ENCODE peak calls at places on chromosomes 1 and 21, in four cellular contexts. B is WTC11, D is K562, E is H1. K is an unnamed sample.

GRCh38 chr1:160911441-160911840 is 26.5 kb upstream of the ITLN1 start:
- DNase-seq in B (no peak), D (peak), E (no peak), K (no peak)

GRCh38 chr1:31624354-31625179 is 7.1 kb downstream of the HCRTR1 start:
- DNase-seq in B (no peak), D (no peak), E (no peak), K (no peak)

GRCh38 chr1:56135864-56136147 is 443.6 kb downstream of the PLPP3 start:
- DNase-seq in B (no peak), D (no peak), E (no peak), K (no peak)

GRCh38 chr1:209577346-209577745 is 6.2 kb upstream of the CAMK1G start:
- DNase-seq in B (no peak), D (no peak), E (no peak), K (no peak)

GRCh38 chr1:8315573-8316475 is 2.1 kb upstream of the SLC45A1 start:
- DNase-seq in B (peak), D (no peak), E (peak), K (peak)

GRCh38 chr1:56376188-56376984 is 203.0 kb downstream of the PLPP3 start:
- DNase-seq in B (peak), D (no peak), E (peak), K (peak)

GRCh38 chr1:191752342-191752741 is 405.9 kb upstream of the RGS18 start:
- DNase-seq in B (no peak), D (no peak), E (no peak), K (no peak)

GRCh38 chr1:54813479-54814147 is 12.5 kb upstream of the TTC22 start:
- DNase-seq in B (no peak), D (no peak), E (peak), K (no peak)

GRCh38 chr1:153509729-153510354 is 25.9 kb downstream of the S100A6 start:
- DNase-seq in B (peak), D (peak), E (no peak), K (peak)

GRCh38 chr1:160672118-160672517 is 25.3 kb upstream of the SLAMF1 start:
- DNase-seq in B (no peak), D (no peak), E (no peak), K (no peak)

GRCh38 chr1:199590708-199591107 is 436.8 kb upstream of the NR5A2 start:
- DNase-seq in B (no peak), D (no peak), E (no peak), K (no peak)

GRCh38 chr1:117712598-117712997 is 106.8 kb downstream of the TENT5C start:
- DNase-seq in B (no peak), D (no peak), E (no peak), K (no peak)

GRCh38 chr1:107153033-107153432 is 12.2 kb downstream of the NTNG1 start:
- DNase-seq in B (no peak), D (no peak), E (no peak), K (no peak)

GRCh38 chr1:198892065-198892464 is 253.2 kb downstream of the PTPRC start:
- DNase-seq in B (no peak), D (no peak), E (no peak), K (peak)

GRCh38 chr1:77538956-77539509 is 143.4 kb downstream of the ZZZ3 start:
- DNase-seq in B (no peak), D (no peak), E (no peak), K (no peak)

GRCh38 chr1:43617011-43617410 is 32.9 kb upstream of the KDM4A start:
- DNase-seq in B (no peak), D (no peak), E (no peak), K (no peak)

GRCh38 chr1:16391408-16391807 is 24.4 kb downstream of the SZRD1 start:
- DNase-seq in B (no peak), D (no peak), E (no peak), K (no peak)

GRCh38 chr1:30928171-30928570 is 19.6 kb upstream of the SDC3 start:
- DNase-seq in B (no peak), D (no peak), E (no peak), K (no peak)

GRCh38 chr21:19120591-19120990 is 717.0 kb upstream of the TMPRSS15 start:
- DNase-seq in B (peak), D (no peak), E (peak), K (no peak)

GRCh38 chr1:90122679-90123340 is 127.9 kb downstream of the ZNF326 start:
- DNase-seq in B (no peak), D (no peak), E (no peak), K (no peak)

GRCh38 chr1:37851271-37851670 is 8.1 kb downstream of the MTF1 start:
- DNase-seq in B (no peak), D (no peak), E (no peak), K (no peak)

GRCh38 chr1:60809204-60809985 is 273.0 kb upstream of the NFIA start:
- DNase-seq in B (no peak), D (no peak), E (no peak), K (no peak)

DNA sequence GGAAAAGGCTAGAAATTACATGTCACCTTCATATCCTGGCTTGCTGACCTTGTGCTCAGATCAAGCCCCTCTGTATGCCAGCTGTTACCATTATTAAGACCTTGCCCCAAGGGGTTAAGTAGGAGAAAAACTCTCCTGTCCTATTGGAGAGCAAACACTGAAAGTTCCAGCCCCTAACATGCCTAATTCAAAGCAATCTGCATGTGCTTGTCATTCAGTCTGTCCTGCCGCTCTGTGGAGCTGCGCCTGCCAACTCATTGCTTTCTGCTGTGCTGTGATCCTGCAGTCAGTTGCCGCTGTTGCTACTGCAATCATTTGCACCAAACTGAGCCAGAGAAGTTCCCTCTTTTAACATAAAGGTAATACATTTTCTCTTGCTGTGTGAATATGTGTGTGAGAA is 113.4 kb downstream of the DISP1 start:
- DNase-seq in B (peak), D (no peak), E (peak), K (peak)
- TF ChIP-seq TEAD4 in B (no peak), D (no peak), E (no peak), K (no peak)

DNA sequence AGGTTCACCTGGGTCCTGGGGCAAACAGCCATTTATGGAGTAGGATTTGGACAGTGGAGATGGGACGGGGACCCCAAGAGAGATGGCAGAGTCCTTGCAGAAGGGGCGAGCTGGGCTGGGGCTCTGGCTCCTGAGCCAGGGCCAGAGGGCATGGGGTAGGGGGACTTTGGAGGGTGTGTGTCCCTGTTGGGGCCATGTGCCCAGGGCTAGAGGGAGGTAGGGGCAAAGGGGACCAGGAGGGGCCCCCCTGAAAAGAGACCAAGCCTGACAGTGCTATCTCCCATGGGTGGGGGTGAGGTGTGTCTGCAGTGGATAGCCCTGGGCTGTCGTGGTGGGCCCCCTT is 92.3 kb downstream of the TRIM11 start:
- DNase-seq in B (no peak), D (no peak), E (no peak), K (no peak)
- TF ChIP-seq TEAD4 in B (no peak), D (no peak), E (no peak), K (no peak)

GRCh38 chr1:63813829-63814277 is 40.0 kb downstream of the ROR1 start:
- DNase-seq in B (no peak), D (no peak), E (no peak), K (no peak)
- TF ChIP-seq TEAD4 in B (no peak), D (no peak), E (no peak), K (no peak)

DNA sequence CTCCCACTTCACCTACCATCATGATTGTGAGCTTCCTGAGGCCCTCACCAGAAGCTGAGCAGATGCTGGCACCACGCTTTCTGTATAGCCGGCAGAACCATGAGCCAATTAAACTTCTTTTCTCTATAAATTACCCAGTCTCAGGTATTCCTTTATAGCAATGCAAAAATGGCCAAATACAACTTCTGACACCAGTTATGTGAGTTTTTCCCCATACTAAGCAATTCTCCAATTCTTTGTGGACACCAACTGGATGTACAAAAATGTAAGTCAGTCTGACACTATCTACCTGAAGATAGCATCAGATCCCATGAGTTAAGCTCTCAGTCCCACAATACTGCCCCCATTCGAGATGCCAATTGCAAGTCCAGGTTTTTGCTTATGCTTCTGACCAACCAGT is 65.4 kb upstream of the PPIH start:
- DNase-seq in B (no peak), D (no peak), E (no peak), K (no peak)
- TF ChIP-seq TEAD4 in B (no peak), D (no peak), E (no peak), K (no peak)

GRCh38 chr1:46816930-46817329 is 18.1 kb downstream of the CYP4B1 start:
- DNase-seq in B (no peak), D (no peak), E (no peak), K (no peak)
- TF ChIP-seq TEAD4 in B (no peak), D (no peak), E (no peak), K (no peak)

GRCh38 chr1:155261401-155261887 is 716 bp downstream of the SCAMP3 start:
- DNase-seq in B (no peak), D (peak), E (no peak), K (peak)
- TF ChIP-seq TEAD4 in B (no peak), D (no peak), E (no peak), K (no peak)

DNA sequence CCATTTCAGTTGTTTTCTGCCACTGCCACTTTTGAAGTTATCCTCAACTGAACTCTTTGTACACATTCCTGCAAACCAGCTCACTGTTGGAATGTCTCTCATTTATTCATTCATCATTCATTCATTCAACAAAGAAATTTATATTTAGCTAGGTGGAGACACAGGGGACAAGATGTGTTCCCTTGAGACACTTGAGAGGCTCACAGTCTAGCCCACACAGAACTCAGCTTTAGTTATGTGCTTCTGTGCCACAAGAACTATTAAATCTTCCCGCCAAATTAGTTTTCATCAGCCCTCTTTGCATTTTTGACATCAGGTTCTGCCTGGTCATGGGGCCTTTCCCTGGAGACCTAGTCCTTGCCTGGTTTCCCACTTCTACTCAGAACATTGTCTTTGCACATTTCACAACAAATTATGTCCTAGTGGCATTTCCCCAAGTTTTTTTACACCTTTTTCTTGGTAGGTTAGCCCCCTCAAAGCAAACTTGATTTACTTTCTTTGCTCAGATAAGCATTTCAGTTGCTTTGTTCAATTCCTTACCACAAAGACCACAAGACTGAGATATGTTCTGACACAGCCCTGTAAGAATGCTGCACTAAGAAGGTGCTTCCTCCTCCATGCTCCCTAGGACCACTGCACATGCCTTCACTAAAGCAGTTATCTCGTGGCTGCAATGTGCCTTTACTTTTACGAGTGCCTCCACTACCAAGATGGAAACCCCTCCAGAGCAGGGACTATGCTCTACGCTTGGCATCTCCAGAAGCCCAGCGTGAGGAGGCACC is 31.0 kb downstream of the ILDR2 start:
- DNase-seq in B (no peak), D (no peak), E (no peak), K (no peak)
- TF ChIP-seq TEAD4 in B (no peak), D (no peak), E (no peak), K (no peak)

K was measured in SK-N-SH.